ENCODE peak calls at places on chromosomes 4 and X, in nine cellular contexts. V, J, H, W, U, S, Q, C and Z are unnamed samples.
A peak's percentile ranks its signal among the peaks of the same experiment; 100 is the strongest.

GRCh38 chrX:9465380-9466114 is 689 bp downstream of the TBL1X start:
- DNase-seq in V (no peak), J (peak; percentile 18), H (no peak), W (no peak), U (no peak), S (peak; percentile 51), Q (peak; percentile 36), C (no peak), Z (peak; percentile 13)

GRCh38 chrX:74540635-74541249 is 73.7 kb downstream of the RLIM start:
- DNase-seq in V (no peak), J (no peak), H (no peak), W (no peak), U (no peak), S (no peak), Q (no peak), C (no peak), Z (no peak)

GRCh38 chr4:72900952-72901351 is 168.6 kb downstream of the COX18 start:
- DNase-seq in V (no peak), J (no peak), H (no peak), W (no peak), U (no peak), S (no peak), Q (no peak), C (no peak), Z (peak; percentile 43)

GRCh38 chrX:50756276-50756675 is 57.7 kb downstream of the SHROOM4 start:
- DNase-seq in V (no peak), J (no peak), H (no peak), W (no peak), U (no peak), S (no peak), Q (no peak), C (no peak), Z (no peak)

GRCh38 chr4:24973471-24974251 is 57.1 kb downstream of the LGI2 start:
- DNase-seq in V (peak; percentile 28), J (peak; percentile 51), H (peak; percentile 64), W (no peak), U (peak; percentile 48), S (peak; percentile 90), Q (peak; percentile 31), C (no peak), Z (no peak)

GRCh38 chrX:134377537-134377936 is 82.4 kb upstream of the HPRT1 start:
- DNase-seq in V (no peak), J (no peak), H (peak; percentile 59), W (no peak), U (peak; percentile 62), S (no peak), Q (no peak), C (no peak), Z (no peak)

GRCh38 chr4:38787693-38788092 is 4.9 kb upstream of the TLR10 start:
- DNase-seq in V (no peak), J (no peak), H (no peak), W (no peak), U (peak; percentile 78), S (no peak), Q (no peak), C (no peak), Z (no peak)

GRCh38 chr4:81058621-81059020 is 28.1 kb downstream of the BMP3 start:
- DNase-seq in V (no peak), J (no peak), H (no peak), W (no peak), U (no peak), S (no peak), Q (no peak), C (no peak), Z (no peak)

GRCh38 chr4:165326831-165327210 is 648 bp upstream of the MSMO1 start:
- DNase-seq in V (peak; percentile 73), J (peak; percentile 25), H (peak; percentile 75), W (no peak), U (no peak), S (peak; percentile 55), Q (no peak), C (peak; percentile 59), Z (no peak)

GRCh38 chr4:53895137-53895536 is 169.3 kb downstream of the CHIC2 start:
- DNase-seq in V (no peak), J (no peak), H (no peak), W (no peak), U (no peak), S (no peak), Q (no peak), C (no peak), Z (no peak)
- TF ChIP-seq CTCF in V (no peak), J (no peak), H (no peak), W (no peak), U (no peak), S (no peak), Q (no peak), C (no peak), Z (no peak)

GRCh38 chrX:32571579-32571978 is 639.8 kb downstream of the DMD start:
- DNase-seq in V (no peak), J (no peak), H (no peak), W (no peak), U (no peak), S (no peak), Q (no peak), C (no peak), Z (no peak)
- TF ChIP-seq CTCF in V (no peak), J (no peak), H (no peak), W (no peak), U (no peak), S (no peak), Q (no peak), C (no peak), Z (no peak)

GRCh38 chr4:4759883-4760282 is 99.6 kb upstream of the MSX1 start:
- DNase-seq in V (no peak), J (no peak), H (no peak), W (no peak), U (no peak), S (no peak), Q (no peak), C (no peak), Z (no peak)

GRCh38 chr4:4762300-4762699 is 97.2 kb upstream of the MSX1 start:
- DNase-seq in V (no peak), J (no peak), H (no peak), W (no peak), U (no peak), S (no peak), Q (no peak), C (no peak), Z (no peak)

GRCh38 chr4:4762909-4763814 is 96.3 kb upstream of the MSX1 start:
- DNase-seq in V (peak; percentile 64), J (peak; percentile 19), H (no peak), W (no peak), U (peak; percentile 10), S (no peak), Q (no peak), C (peak; percentile 19), Z (no peak)

GRCh38 chr4:4759233-4759632 is 100.2 kb upstream of the MSX1 start:
- DNase-seq in V (no peak), J (no peak), H (no peak), W (no peak), U (no peak), S (no peak), Q (no peak), C (no peak), Z (no peak)

GRCh38 chr4:4761128-4761991 is 98.1 kb upstream of the MSX1 start:
- DNase-seq in V (peak; percentile 79), J (no peak), H (no peak), W (no peak), U (no peak), S (no peak), Q (no peak), C (no peak), Z (no peak)
- TF ChIP-seq CTCF in V (peak; percentile 68), J (no peak), H (no peak), W (no peak), U (no peak), S (no peak), Q (no peak), C (no peak), Z (peak; percentile 15)

GRCh38 chr4:4866833-4867744 is 7.6 kb downstream of the MSX1 start:
- DNase-seq in V (peak; percentile 79), J (peak; percentile 63), H (no peak), W (no peak), U (no peak), S (no peak), Q (no peak), C (no peak), Z (peak; percentile 80)
- TF ChIP-seq CTCF in V (peak; percentile 56), J (no peak), H (no peak), W (no peak), U (no peak), S (no peak), Q (no peak), C (no peak), Z (no peak)

DNA sequence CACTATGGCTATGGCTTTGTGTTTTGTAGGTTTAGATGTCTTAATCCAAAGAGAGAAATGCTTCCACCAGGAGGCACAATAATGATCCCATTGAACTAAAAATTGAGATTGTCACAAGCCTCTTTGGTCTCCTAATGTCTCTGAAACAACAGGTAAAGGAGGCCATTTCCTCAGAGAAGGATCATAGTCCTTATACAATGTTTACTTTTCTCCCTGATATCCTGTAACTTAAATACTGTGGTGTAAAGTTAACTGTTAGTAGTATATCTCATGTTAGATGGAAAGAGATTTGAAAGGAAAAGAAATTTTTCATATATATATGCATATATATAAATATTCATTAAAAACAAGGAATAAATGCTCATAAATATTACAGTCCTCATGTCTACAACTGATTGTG is 1230.5 kb downstream of the PCDH18 start:
- DNase-seq in V (no peak), J (no peak), H (no peak), W (no peak), U (no peak), S (no peak), Q (no peak), C (no peak), Z (no peak)
- TF ChIP-seq CTCF in V (no peak), J (no peak), H (no peak), W (no peak), U (no peak), S (no peak), Q (no peak), C (no peak), Z (no peak)

GRCh38 chr4:147731611-147732515 is at the start of gene ARHGAP10:
- DNase-seq in V (peak; percentile 65), J (peak; percentile 81), H (peak; percentile 83), W (peak; percentile 50), U (peak; percentile 64), S (peak; percentile 82), Q (peak; percentile 73), C (peak; percentile 70), Z (peak; percentile 71)
- TF ChIP-seq CTCF in V (no peak), J (no peak), H (no peak), W (no peak), U (no peak), S (no peak), Q (no peak), C (no peak), Z (no peak)

DNA sequence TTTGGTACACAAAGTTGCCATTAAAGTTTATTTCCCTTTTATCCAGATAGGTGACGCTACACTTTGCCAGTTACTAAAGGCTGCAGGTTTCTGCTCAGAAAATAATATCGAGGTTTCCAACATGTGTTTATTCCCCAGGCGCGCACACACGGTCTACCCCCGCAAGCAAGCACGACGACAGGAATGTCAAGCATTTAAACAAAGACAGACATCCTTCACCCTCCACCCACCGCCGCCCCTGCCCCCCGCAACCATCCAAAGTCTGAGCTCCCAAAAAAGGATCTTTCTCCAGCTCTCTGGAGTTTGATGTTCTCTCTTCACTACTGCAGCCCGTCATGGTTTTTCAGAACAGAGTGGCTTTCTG is 1.3 kb upstream of the PCDH7 start:
- DNase-seq in V (no peak), J (no peak), H (no peak), W (no peak), U (no peak), S (no peak), Q (no peak), C (peak; percentile 20), Z (no peak)
- TF ChIP-seq CTCF in V (no peak), J (no peak), H (no peak), W (no peak), U (no peak), S (no peak), Q (no peak), C (peak; percentile 45), Z (no peak)